ENCODE peak calls at places on chromosome 4, in eight cellular contexts. L is IMR-90, F is SK-N-SH, W is HepG2, V is K562, M is HCT116, X is GM12878, G is H1. O is an unnamed sample.
A peak's percentile ranks its signal among the peaks of the same experiment; 100 is the strongest.

GRCh38 chr4:39237179-39237578 is 54.9 kb downstream of the WDR19 start:
- DNase-seq in X (no peak), V (peak; percentile 27), M (no peak), F (no peak), W (peak; percentile 55), G (no peak), L (no peak), O (no peak)

GRCh38 chr4:8891646-8892555 is 20.3 kb upstream of the HMX1 start:
- DNase-seq in X (peak; percentile 3), M (no peak), W (no peak), V (no peak), G (no peak), F (peak; percentile 55), L (no peak), O (no peak)

GRCh38 chr4:53861856-53862610 is 202.4 kb downstream of the CHIC2 start:
- DNase-seq in M (no peak), X (no peak), V (no peak), G (no peak), L (peak; percentile 96), W (no peak), F (no peak), O (no peak)

GRCh38 chr4:128225148-128225547 is 62.5 kb downstream of the PGRMC2 start:
- DNase-seq in L (peak; percentile 82), F (no peak), W (no peak), M (no peak), V (no peak), X (no peak), G (no peak), O (no peak)

GRCh38 chr4:175639346-175639745 is 172.7 kb downstream of the GPM6A start:
- DNase-seq in L (no peak), V (no peak), W (no peak), X (no peak), M (no peak), F (no peak), G (no peak), O (no peak)

GRCh38 chr4:173891072-173891471 is 361.0 kb upstream of the HAND2 start:
- DNase-seq in G (no peak), V (no peak), W (no peak), F (no peak), L (no peak), X (no peak), M (no peak), O (no peak)

GRCh38 chr4:10491420-10491819 is 34.2 kb upstream of the ZNF518B start:
- DNase-seq in M (no peak), L (no peak), V (no peak), F (no peak), G (no peak), W (no peak), X (no peak), O (no peak)

GRCh38 chr4:61517144-61517543 is 317.0 kb downstream of the ADGRL3 start:
- DNase-seq in X (no peak), V (no peak), F (no peak), W (peak; percentile 56), M (no peak), L (no peak), G (peak; percentile 90), O (no peak)

GRCh38 chr4:176186067-176186466 is 9.3 kb downstream of the SPATA4 start:
- DNase-seq in F (no peak), L (no peak), X (no peak), V (no peak), G (no peak), M (no peak), W (no peak), O (no peak)

GRCh38 chr4:35818520-35818919 is 425.8 kb downstream of the ARAP2 start:
- DNase-seq in F (no peak), G (no peak), X (no peak), W (no peak), V (no peak), M (no peak), L (no peak), O (no peak)

GRCh38 chr4:109821186-109821585 is 5.6 kb downstream of the GAR1 start:
- DNase-seq in L (no peak), V (no peak), F (no peak), G (no peak), X (no peak), M (no peak), W (no peak), O (no peak)

GRCh38 chr4:77082886-77083608 is 7.3 kb upstream of the CCNI start:
- DNase-seq in F (no peak), G (no peak), W (no peak), X (no peak), M (no peak), L (no peak), V (peak; percentile 25), O (no peak)

GRCh38 chr4:139530833-139531427 is 25.1 kb downstream of the SETD7 start:
- DNase-seq in L (no peak), X (no peak), W (peak; percentile 35), F (peak; percentile 68), V (peak; percentile 70), M (peak; percentile 13), G (no peak), O (peak; percentile 50)

GRCh38 chr4:25788839-25789238 is 73.9 kb downstream of the SEL1L3 start:
- DNase-seq in L (no peak), F (no peak), G (no peak), W (no peak), M (no peak), V (no peak), X (no peak), O (no peak)

DNA sequence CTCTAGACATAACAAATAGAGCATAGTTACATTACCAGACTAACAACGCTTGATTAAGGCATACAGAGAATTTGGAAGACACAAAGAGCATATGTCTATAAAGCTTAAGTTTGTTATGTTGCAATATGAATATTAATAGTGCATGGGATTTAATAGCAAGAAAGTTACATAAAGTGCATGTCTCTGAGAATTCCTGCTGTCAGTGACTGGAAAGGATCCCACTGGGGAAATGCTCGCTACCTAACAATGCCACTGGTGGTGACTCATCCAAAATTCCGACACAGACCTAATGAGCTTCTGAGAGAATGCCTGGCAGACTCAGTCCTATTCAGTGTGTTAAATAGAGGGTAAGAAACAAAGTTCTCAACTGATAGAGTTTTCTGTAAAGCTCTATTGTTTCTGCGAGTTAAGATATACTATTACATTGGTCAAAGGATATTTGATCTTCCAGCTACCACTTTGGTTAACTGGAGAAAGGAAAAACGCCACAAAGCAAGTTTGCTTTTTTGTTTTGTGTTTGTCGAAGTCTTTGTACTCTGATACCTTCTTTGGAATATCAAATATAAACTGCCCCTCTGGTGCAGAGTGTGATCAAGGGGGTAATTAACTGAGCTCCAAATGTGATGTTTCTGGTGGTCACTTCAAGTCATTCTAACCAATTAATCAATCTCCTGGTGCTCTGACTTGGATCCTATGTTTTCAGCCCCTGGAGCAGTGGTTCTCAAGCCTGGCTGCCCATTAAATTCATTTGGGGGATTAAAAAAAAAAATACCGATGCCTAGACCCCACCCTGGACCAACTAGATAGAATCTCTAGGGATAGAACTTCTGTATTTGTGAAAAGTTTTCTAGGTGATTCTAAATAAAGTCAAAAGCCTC is 107.9 kb downstream of the PALLD start:
- DNase-seq in X (no peak), F (no peak), M (peak; percentile 68), V (no peak), L (peak; percentile 87), W (no peak), G (no peak), O (no peak)
- TF ChIP-seq RAD21 in X (no peak), F (no peak), M (no peak), V (no peak), L (no peak), W (no peak), G (no peak), O (no peak)

GRCh38 chr4:26806331-26806730 is 54.3 kb upstream of the STIM2 start:
- DNase-seq in G (no peak), X (no peak), M (no peak), L (peak; percentile 29), F (no peak), V (no peak), W (no peak), O (no peak)
- TF ChIP-seq RAD21 in G (no peak), X (no peak), M (no peak), L (no peak), F (no peak), V (no peak), W (no peak), O (no peak)

DNA sequence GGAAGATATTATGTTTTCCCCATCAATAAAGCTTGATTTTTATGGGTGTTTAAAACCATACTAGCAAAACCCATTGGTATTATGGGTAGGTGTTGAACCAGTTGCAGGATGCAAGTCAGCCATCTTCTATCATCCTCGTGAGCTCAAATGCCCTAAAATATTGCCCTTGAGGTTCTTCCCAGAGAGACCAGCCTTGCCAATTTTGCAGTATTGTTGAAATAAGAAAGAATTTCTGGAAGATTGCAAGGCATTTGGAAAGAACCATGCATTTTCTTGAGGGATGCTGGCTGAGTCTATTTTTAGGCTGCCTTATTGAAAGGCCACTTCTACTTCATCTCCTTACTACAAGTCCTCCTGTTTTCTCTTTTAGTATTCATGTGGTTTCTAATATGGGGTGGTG is 60.9 kb upstream of the SOD3 start:
- DNase-seq in M (no peak), W (no peak), X (no peak), F (no peak), V (no peak), G (no peak), L (peak; percentile 7), O (no peak)
- TF ChIP-seq RAD21 in M (no peak), W (no peak), X (no peak), F (no peak), V (no peak), G (no peak), L (no peak), O (no peak)

DNA sequence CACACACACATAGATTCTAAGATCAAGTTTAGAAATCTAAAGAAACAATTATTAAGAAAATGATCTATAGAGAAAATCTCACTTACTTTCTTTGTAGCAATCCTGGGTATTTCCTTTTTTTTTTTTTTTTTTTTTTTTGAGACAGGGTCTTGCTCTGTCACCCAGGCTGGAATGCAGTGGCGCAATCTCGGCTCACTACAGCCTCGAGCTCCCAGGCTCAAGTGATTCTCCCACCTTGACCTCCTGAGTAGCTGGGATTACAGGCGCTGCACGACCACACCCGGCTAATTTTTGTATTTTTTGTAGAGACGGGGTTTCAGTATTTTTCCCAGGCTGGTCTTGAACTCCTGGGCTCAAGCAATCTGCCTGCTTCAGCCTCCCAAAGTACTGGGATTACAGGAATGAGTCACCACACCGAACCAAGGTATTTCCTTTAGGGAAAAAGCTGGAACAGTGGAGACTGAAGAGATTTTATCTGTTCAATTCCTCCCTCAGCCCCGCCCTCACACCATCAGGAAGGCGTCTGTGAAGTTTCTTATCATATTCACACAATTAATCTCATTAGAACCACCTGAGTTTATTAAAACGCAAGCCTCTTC is at the start of gene TRIML2:
- DNase-seq in V (no peak), M (peak; percentile 57), X (no peak), G (no peak), F (no peak), W (no peak), L (no peak), O (peak; percentile 77)
- TF ChIP-seq RAD21 in V (no peak), M (no peak), X (no peak), G (no peak), F (no peak), W (no peak), L (no peak), O (no peak)

GRCh38 chr4:183670251-183670650 is 11.2 kb downstream of the TRAPPC11 start:
- DNase-seq in F (no peak), L (no peak), M (no peak), X (no peak), V (no peak), W (no peak), G (no peak), O (no peak)
- TF ChIP-seq RAD21 in F (no peak), L (no peak), M (no peak), X (no peak), V (no peak), W (no peak), G (no peak), O (no peak)